ENCODE peak calls at places on chromosomes 5 and 9, in eight cellular contexts. T is sigmoid colon, Y is NCI-H1436, C is H7, A is esophagus muscularis mucosa, I is RCC 7860, V is fibroblast of mammary gland, H is MV-4-11. S is an unnamed sample.
A peak's percentile ranks its signal among the peaks of the same experiment; 100 is the strongest.

GRCh38 chr9:121651295-121652036 is at the start of gene DAB2IP:
- DNase-seq in C (peak; percentile 95), H (no peak), V (no peak), Y (peak; percentile 10), A (no peak), T (peak; percentile 84), I (no peak), S (peak; percentile 10)

GRCh38 chr9:111056554-111056953 is 18.3 kb upstream of the LPAR1 start:
- DNase-seq in H (peak; percentile 48), A (no peak), Y (no peak), I (no peak), V (peak; percentile 89), T (no peak), C (no peak), S (no peak)

GRCh38 chr5:135498662-135498995 is 37.1 kb downstream of the NEUROG1 start:
- DNase-seq in I (no peak), Y (no peak), H (no peak), C (no peak), V (no peak), T (no peak), A (no peak), S (no peak)

GRCh38 chr5:160651682-160652645 is 200.0 kb downstream of the ATP10B start:
- DNase-seq in V (no peak), T (no peak), Y (no peak), I (no peak), A (no peak), C (no peak), H (no peak), S (no peak)

GRCh38 chr9:117725426-117725887 is 21.3 kb downstream of the TLR4 start:
- DNase-seq in H (peak; percentile 99), C (no peak), A (no peak), T (no peak), Y (no peak), I (no peak), V (peak; percentile 68), S (peak; percentile 12)

GRCh38 chr9:104028827-104029226 is 65.3 kb upstream of the SMC2 start:
- DNase-seq in V (no peak), T (no peak), I (no peak), C (no peak), H (no peak), A (no peak), Y (no peak), S (no peak)

GRCh38 chr5:59684388-59685003 is 209.0 kb downstream of the PDE4D start:
- DNase-seq in I (no peak), C (no peak), A (no peak), T (no peak), V (no peak), H (no peak), Y (no peak), S (no peak)

GRCh38 chr5:177419045-177419444 is 7.4 kb upstream of the GRK6 start:
- DNase-seq in H (peak; percentile 18), C (no peak), I (no peak), A (no peak), V (peak; percentile 54), Y (no peak), T (no peak), S (peak; percentile 87)

GRCh38 chr9:108486791-108487190 is 369.0 kb downstream of the ACTL7B start:
- DNase-seq in Y (no peak), C (no peak), H (peak; percentile 40), I (peak; percentile 33), A (no peak), T (no peak), V (peak; percentile 55), S (peak; percentile 65)

GRCh38 chr9:129175825-129176633 is 2.0 kb downstream of the IER5L start:
- DNase-seq in I (peak; percentile 86), V (peak; percentile 87), H (peak; percentile 92), C (peak; percentile 95), T (peak; percentile 96), A (peak; percentile 97), Y (peak; percentile 23), S (peak; percentile 90)

GRCh38 chr5:139705655-139706587 is 57.8 kb downstream of the CXXC5 start:
- DNase-seq in T (no peak), A (no peak), C (no peak), I (no peak), V (no peak), H (no peak), Y (no peak), S (no peak)

S was measured in amniotic epithelial cell.